ENCODE peak calls at places on chromosomes 16 and 17, in ten cellular contexts. One of them, this sample, is unnamed.

GRCh38 chr16:75244844-75245758 is 6.3 kb downstream of the BCAR1 start:
- DNase-seq in AG10803: peak; percentile 96
- DNase-seq in choroid plexus epithelial cell: peak; percentile 98
- DNase-seq in hepatocyte: peak; percentile 94
- DNase-seq in SJCRH30: peak; percentile 91
- DNase-seq in lower leg skin: peak; percentile 58
- DNase-seq in upper lobe of right lung: peak; percentile 90
- DNase-seq in bronchial epithelial cell: peak; percentile 69
- DNase-seq in cardiac fibroblast: peak; percentile 98
- DNase-seq in left ventricle myocardium inferior: peak; percentile 84
- DNase-seq in this sample: peak; percentile 90

GRCh38 chr17:4003131-4003500 is 38.9 kb upstream of the ATP2A3 start:
- DNase-seq in AG10803: no peak
- DNase-seq in choroid plexus epithelial cell: no peak
- DNase-seq in hepatocyte: no peak
- DNase-seq in SJCRH30: no peak
- DNase-seq in lower leg skin: no peak
- DNase-seq in upper lobe of right lung: no peak
- DNase-seq in bronchial epithelial cell: no peak
- DNase-seq in cardiac fibroblast: no peak
- DNase-seq in left ventricle myocardium inferior: no peak
- DNase-seq in this sample: no peak

GRCh38 chr16:13463619-13464018 is 456.3 kb upstream of the ERCC4 start:
- DNase-seq in AG10803: no peak
- DNase-seq in choroid plexus epithelial cell: no peak
- DNase-seq in hepatocyte: no peak
- DNase-seq in SJCRH30: no peak
- DNase-seq in lower leg skin: no peak
- DNase-seq in upper lobe of right lung: no peak
- DNase-seq in bronchial epithelial cell: no peak
- DNase-seq in cardiac fibroblast: no peak
- DNase-seq in left ventricle myocardium inferior: no peak
- DNase-seq in this sample: no peak

GRCh38 chr17:27615121-27615520 is 15.9 kb upstream of the LGALS9 start:
- DNase-seq in AG10803: no peak
- DNase-seq in choroid plexus epithelial cell: no peak
- DNase-seq in hepatocyte: no peak
- DNase-seq in SJCRH30: no peak
- DNase-seq in lower leg skin: no peak
- DNase-seq in upper lobe of right lung: no peak
- DNase-seq in bronchial epithelial cell: no peak
- DNase-seq in cardiac fibroblast: no peak
- DNase-seq in left ventricle myocardium inferior: no peak
- DNase-seq in this sample: no peak

GRCh38 chr17:80485846-80486245 is 9.4 kb upstream of the NPTX1 start:
- DNase-seq in AG10803: no peak
- DNase-seq in choroid plexus epithelial cell: no peak
- DNase-seq in hepatocyte: no peak
- DNase-seq in SJCRH30: peak; percentile 65
- DNase-seq in lower leg skin: no peak
- DNase-seq in upper lobe of right lung: no peak
- DNase-seq in bronchial epithelial cell: no peak
- DNase-seq in cardiac fibroblast: no peak
- DNase-seq in left ventricle myocardium inferior: no peak
- DNase-seq in this sample: no peak

GRCh38 chr17:48646183-48647102 is 20.3 kb upstream of the HOXB9 start:
- DNase-seq in AG10803: peak; percentile 49
- DNase-seq in choroid plexus epithelial cell: no peak
- DNase-seq in hepatocyte: no peak
- DNase-seq in SJCRH30: no peak
- DNase-seq in lower leg skin: no peak
- DNase-seq in upper lobe of right lung: no peak
- DNase-seq in bronchial epithelial cell: no peak
- DNase-seq in cardiac fibroblast: no peak
- DNase-seq in left ventricle myocardium inferior: no peak
- DNase-seq in this sample: no peak

GRCh38 chr17:6069611-6070279 is 434 bp upstream of the WSCD1 start:
- DNase-seq in AG10803: no peak
- DNase-seq in choroid plexus epithelial cell: no peak
- DNase-seq in hepatocyte: peak; percentile 12
- DNase-seq in SJCRH30: no peak
- DNase-seq in lower leg skin: no peak
- DNase-seq in upper lobe of right lung: no peak
- DNase-seq in bronchial epithelial cell: no peak
- DNase-seq in cardiac fibroblast: no peak
- DNase-seq in left ventricle myocardium inferior: no peak
- DNase-seq in this sample: no peak

GRCh38 chr17:21689604-21690003 is 2.7 kb upstream of the KCNJ18 start:
- DNase-seq in AG10803: peak; percentile 84
- DNase-seq in choroid plexus epithelial cell: peak; percentile 77
- DNase-seq in hepatocyte: peak; percentile 57
- DNase-seq in SJCRH30: peak; percentile 68
- DNase-seq in lower leg skin: no peak
- DNase-seq in upper lobe of right lung: no peak
- DNase-seq in bronchial epithelial cell: peak; percentile 69
- DNase-seq in cardiac fibroblast: peak; percentile 85
- DNase-seq in left ventricle myocardium inferior: no peak
- DNase-seq in this sample: peak; percentile 83

GRCh38 chr16:56163089-56163488 is 28.2 kb upstream of the GNAO1 start:
- DNase-seq in AG10803: no peak
- DNase-seq in choroid plexus epithelial cell: no peak
- DNase-seq in hepatocyte: no peak
- DNase-seq in SJCRH30: no peak
- DNase-seq in lower leg skin: no peak
- DNase-seq in upper lobe of right lung: no peak
- DNase-seq in bronchial epithelial cell: no peak
- DNase-seq in cardiac fibroblast: no peak
- DNase-seq in left ventricle myocardium inferior: no peak
- DNase-seq in this sample: no peak

GRCh38 chr17:82434216-82434565 is 15.8 kb upstream of the OGFOD3 start:
- DNase-seq in AG10803: no peak
- DNase-seq in choroid plexus epithelial cell: no peak
- DNase-seq in hepatocyte: no peak
- DNase-seq in SJCRH30: no peak
- DNase-seq in lower leg skin: no peak
- DNase-seq in upper lobe of right lung: no peak
- DNase-seq in bronchial epithelial cell: no peak
- DNase-seq in cardiac fibroblast: no peak
- DNase-seq in left ventricle myocardium inferior: no peak
- DNase-seq in this sample: no peak

GRCh38 chr17:78873519-78874340 is 29.3 kb downstream of the CEP295NL start:
- DNase-seq in AG10803: no peak
- DNase-seq in choroid plexus epithelial cell: peak; percentile 56
- DNase-seq in hepatocyte: no peak
- DNase-seq in SJCRH30: peak; percentile 96
- DNase-seq in lower leg skin: no peak
- DNase-seq in upper lobe of right lung: no peak
- DNase-seq in bronchial epithelial cell: peak; percentile 44
- DNase-seq in cardiac fibroblast: no peak
- DNase-seq in left ventricle myocardium inferior: peak; percentile 57
- DNase-seq in this sample: no peak

GRCh38 chr16:69924777-69925191 is 26.4 kb upstream of the CLEC18A start:
- DNase-seq in AG10803: peak; percentile 87
- DNase-seq in choroid plexus epithelial cell: peak; percentile 85
- DNase-seq in hepatocyte: peak; percentile 51
- DNase-seq in SJCRH30: peak; percentile 11
- DNase-seq in lower leg skin: no peak
- DNase-seq in upper lobe of right lung: no peak
- DNase-seq in bronchial epithelial cell: peak; percentile 55
- DNase-seq in cardiac fibroblast: peak; percentile 91
- DNase-seq in left ventricle myocardium inferior: peak; percentile 69
- DNase-seq in this sample: peak; percentile 84

DNA sequence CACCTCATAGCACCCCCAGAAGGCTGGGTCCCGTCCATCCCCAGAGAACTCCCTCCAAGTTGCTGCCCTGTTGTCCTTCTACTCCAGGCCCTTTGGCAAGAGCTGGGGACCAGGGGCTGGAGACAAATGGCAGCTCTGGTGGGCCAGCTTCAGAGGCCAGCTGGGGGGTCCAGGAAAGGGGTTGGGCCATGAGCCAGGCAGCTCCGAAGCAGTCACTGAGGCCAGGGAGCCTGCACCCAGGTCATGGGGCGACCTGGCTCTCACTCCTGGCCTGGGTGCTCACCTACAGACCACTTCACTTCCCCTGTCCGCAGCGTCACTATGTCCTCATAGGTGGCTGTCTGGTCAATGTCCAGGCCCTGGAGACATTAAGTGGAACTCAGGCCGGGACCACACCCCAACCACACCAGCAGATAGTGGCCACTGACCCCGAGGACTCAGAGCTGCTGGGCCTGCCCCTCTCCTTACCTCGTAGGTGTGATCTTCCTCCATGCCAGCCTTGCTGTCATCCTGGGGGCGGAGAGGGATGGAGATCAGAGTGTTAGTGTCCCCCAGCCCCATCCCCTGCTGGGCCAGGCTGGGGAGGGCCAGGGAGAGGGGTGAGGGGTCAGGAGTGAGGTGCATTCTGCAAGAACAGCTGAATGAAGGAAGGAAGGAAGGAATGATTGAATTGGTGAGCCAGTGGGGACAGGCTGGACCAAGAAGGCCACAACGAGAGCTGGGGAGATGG is 3.0 kb downstream of the CD79B start:
- DNase-seq in AG10803: no peak
- DNase-seq in choroid plexus epithelial cell: no peak
- DNase-seq in hepatocyte: no peak
- DNase-seq in SJCRH30: no peak
- DNase-seq in lower leg skin: no peak
- DNase-seq in upper lobe of right lung: no peak
- DNase-seq in bronchial epithelial cell: no peak
- DNase-seq in cardiac fibroblast: no peak
- DNase-seq in left ventricle myocardium inferior: no peak
- DNase-seq in this sample: no peak
- H3K4me3 ChIP-seq in AG10803: no peak overlapping the region
- H3K4me3 ChIP-seq in choroid plexus epithelial cell: no peak overlapping the region
- H3K4me3 ChIP-seq in hepatocyte: no peak overlapping the region
- H3K4me3 ChIP-seq in SJCRH30: no peak overlapping the region
- H3K4me3 ChIP-seq in lower leg skin: no peak overlapping the region
- H3K4me3 ChIP-seq in upper lobe of right lung: no peak overlapping the region
- H3K4me3 ChIP-seq in bronchial epithelial cell: no peak overlapping the region
- H3K4me3 ChIP-seq in cardiac fibroblast: no peak overlapping the region
- H3K4me3 ChIP-seq in left ventricle myocardium inferior: no peak overlapping the region
- H3K4me3 ChIP-seq in this sample: no peak overlapping the region

DNA sequence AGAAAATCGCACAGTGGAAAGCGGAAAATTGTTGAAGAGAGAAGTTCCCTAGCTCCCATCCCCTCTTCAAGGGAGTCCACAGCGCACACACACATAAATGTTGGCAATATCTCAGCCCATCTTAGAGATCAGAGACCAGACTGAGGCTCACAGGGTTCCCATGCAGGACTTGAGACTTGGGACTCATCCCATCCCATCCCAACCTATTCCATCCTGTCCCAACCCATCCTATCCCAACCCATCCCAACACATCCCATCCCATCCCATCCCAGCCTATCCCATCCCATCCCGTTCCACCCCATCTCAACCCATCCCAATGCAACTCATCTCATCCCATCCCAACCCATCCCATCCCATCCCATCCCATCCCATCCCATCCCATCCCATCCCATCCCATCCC is 29.6 kb downstream of the GSG1L start:
- DNase-seq in AG10803: no peak
- DNase-seq in choroid plexus epithelial cell: no peak
- DNase-seq in hepatocyte: no peak
- DNase-seq in SJCRH30: no peak
- DNase-seq in lower leg skin: no peak
- DNase-seq in upper lobe of right lung: no peak
- DNase-seq in bronchial epithelial cell: no peak
- DNase-seq in cardiac fibroblast: no peak
- DNase-seq in left ventricle myocardium inferior: no peak
- DNase-seq in this sample: no peak
- H3K4me3 ChIP-seq in AG10803: no peak overlapping the region
- H3K4me3 ChIP-seq in choroid plexus epithelial cell: no peak overlapping the region
- H3K4me3 ChIP-seq in hepatocyte: no peak overlapping the region
- H3K4me3 ChIP-seq in SJCRH30: no peak overlapping the region
- H3K4me3 ChIP-seq in lower leg skin: no peak overlapping the region
- H3K4me3 ChIP-seq in upper lobe of right lung: no peak overlapping the region
- H3K4me3 ChIP-seq in bronchial epithelial cell: no peak overlapping the region
- H3K4me3 ChIP-seq in cardiac fibroblast: no peak overlapping the region
- H3K4me3 ChIP-seq in left ventricle myocardium inferior: no peak overlapping the region
- H3K4me3 ChIP-seq in this sample: no peak overlapping the region

DNA sequence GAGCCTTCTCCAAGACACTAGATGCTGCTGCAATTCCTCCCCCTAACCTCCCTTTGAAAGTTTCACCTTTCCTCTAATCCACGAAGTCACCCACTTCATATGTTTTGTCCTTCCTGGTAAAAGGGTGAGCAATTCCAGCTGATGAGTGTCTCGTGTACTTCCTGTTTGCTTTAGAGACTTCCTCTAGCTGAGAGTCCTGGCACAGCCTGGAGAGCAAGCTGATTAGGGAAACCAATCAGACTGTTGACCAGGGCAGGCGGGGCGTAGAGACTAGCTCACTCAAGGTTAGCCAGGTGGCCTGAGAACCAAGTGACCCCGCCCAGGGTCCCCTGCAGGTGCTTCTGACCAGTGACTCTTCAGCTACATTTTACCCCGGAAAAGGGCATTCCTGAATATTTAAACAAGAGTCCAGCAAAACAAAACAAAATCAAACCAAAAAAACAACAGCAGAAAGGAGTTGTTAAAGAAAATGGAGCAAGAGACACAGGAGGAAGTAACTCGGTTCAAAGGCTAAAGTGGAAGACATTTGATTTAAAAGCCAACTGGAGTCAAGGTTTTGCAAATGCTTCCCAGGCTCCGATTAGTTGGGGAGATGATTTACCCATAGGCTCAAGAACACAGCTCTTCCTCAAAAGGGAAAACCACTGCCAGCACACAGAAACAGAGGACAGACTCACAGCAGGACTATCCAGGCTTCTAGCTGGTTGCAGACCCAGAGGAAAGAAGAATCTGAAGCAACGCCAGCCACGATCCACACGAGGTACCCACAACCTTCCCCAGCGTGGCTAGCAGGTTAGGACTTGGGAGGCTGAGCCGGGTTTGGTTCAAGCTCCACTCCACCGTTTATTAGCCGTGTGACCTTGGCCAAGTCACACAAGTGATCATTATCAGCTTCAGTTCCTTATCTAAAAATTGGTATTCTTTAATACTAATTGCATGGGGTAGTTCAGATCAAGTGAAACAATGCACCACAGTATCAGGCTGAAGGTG is 13.4 kb downstream of the HSPB9 start:
- DNase-seq in AG10803: peak; percentile 54
- DNase-seq in choroid plexus epithelial cell: peak; percentile 86
- DNase-seq in hepatocyte: peak; percentile 87
- DNase-seq in SJCRH30: no peak
- DNase-seq in lower leg skin: no peak
- DNase-seq in upper lobe of right lung: peak; percentile 90
- DNase-seq in bronchial epithelial cell: peak; percentile 88
- DNase-seq in cardiac fibroblast: peak; percentile 82
- DNase-seq in left ventricle myocardium inferior: peak; percentile 75
- DNase-seq in this sample: peak; percentile 78
- H3K4me3 ChIP-seq in AG10803: no peak overlapping the region
- H3K4me3 ChIP-seq in choroid plexus epithelial cell: no peak overlapping the region
- H3K4me3 ChIP-seq in hepatocyte: no peak overlapping the region
- H3K4me3 ChIP-seq in SJCRH30: no peak overlapping the region
- H3K4me3 ChIP-seq in lower leg skin: no peak overlapping the region
- H3K4me3 ChIP-seq in upper lobe of right lung: peak overlapping the region; percentile 34
- H3K4me3 ChIP-seq in bronchial epithelial cell: no peak overlapping the region
- H3K4me3 ChIP-seq in cardiac fibroblast: no peak overlapping the region
- H3K4me3 ChIP-seq in left ventricle myocardium inferior: peak overlapping the region; percentile 52
- H3K4me3 ChIP-seq in this sample: peak overlapping the region; percentile 30

DNA sequence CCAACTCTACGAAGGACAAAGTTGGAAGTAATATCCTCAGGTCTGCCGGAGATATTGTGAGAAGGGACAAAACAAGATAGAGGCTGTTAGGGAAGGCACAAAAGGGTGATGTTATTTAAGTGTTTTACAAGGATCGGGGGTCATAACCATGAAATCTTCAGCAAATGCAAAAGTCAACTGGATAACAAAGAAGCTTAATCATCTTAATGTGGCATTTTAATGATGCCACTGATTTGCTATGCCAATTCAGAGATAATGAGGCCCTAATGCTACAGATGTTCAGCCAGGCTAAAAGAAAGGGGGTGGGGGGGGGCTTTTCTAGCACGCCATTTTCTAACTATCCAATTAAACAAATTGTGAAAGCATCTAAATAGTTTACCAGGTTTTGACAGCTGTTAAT is 63.1 kb downstream of the IKZF3 start:
- DNase-seq in AG10803: no peak
- DNase-seq in choroid plexus epithelial cell: no peak
- DNase-seq in hepatocyte: no peak
- DNase-seq in SJCRH30: no peak
- DNase-seq in lower leg skin: no peak
- DNase-seq in upper lobe of right lung: no peak
- DNase-seq in bronchial epithelial cell: no peak
- DNase-seq in cardiac fibroblast: no peak
- DNase-seq in left ventricle myocardium inferior: no peak
- DNase-seq in this sample: no peak
- H3K4me3 ChIP-seq in AG10803: no peak overlapping the region
- H3K4me3 ChIP-seq in choroid plexus epithelial cell: no peak overlapping the region
- H3K4me3 ChIP-seq in hepatocyte: no peak overlapping the region
- H3K4me3 ChIP-seq in SJCRH30: no peak overlapping the region
- H3K4me3 ChIP-seq in lower leg skin: no peak overlapping the region
- H3K4me3 ChIP-seq in upper lobe of right lung: no peak overlapping the region
- H3K4me3 ChIP-seq in bronchial epithelial cell: no peak overlapping the region
- H3K4me3 ChIP-seq in cardiac fibroblast: no peak overlapping the region
- H3K4me3 ChIP-seq in left ventricle myocardium inferior: no peak overlapping the region
- H3K4me3 ChIP-seq in this sample: no peak overlapping the region

This sample was measured in right atrium auricular region.